ENCODE peak calls at places on chromosomes 7 and 10, in five cellular contexts. C is A549, B is esophagus squamous epithelium, M is right lobe of liver, Z is HAP-1. T is an unnamed sample.

GRCh38 chr10:109928393-109928792 is 5.1 kb upstream of the XPNPEP1 start:
- DNase-seq in Z (no peak), B (no peak), C (no peak), M (no peak), T (no peak)

GRCh38 chr7:73892003-73892975 is 31.3 kb downstream of the TMEM270 start:
- DNase-seq in C (no peak), M (no peak), B (no peak), Z (no peak), T (peak; percentile 29)

GRCh38 chr10:111084346-111085255 is 7.8 kb downstream of the ADRA2A start:
- DNase-seq in Z (no peak), C (no peak), B (no peak), M (no peak), T (no peak)

GRCh38 chr7:104137971-104138370 is 69.8 kb downstream of the ORC5 start:
- DNase-seq in Z (no peak), B (no peak), M (no peak), C (no peak), T (no peak)

GRCh38 chr7:105205592-105206211 is 183.0 kb downstream of the SRPK2 start:
- DNase-seq in C (no peak), B (no peak), Z (no peak), M (no peak), T (no peak)

GRCh38 chr10:72164617-72165016 is 51.2 kb upstream of the ANAPC16 start:
- DNase-seq in Z (peak; percentile 41), B (no peak), C (no peak), M (no peak), T (no peak)

GRCh38 chr7:153027210-153027609 is 267.7 kb downstream of the ACTR3B start:
- DNase-seq in C (no peak), Z (no peak), M (no peak), B (no peak), T (no peak)

GRCh38 chr10:29784175-29784773 is 149.5 kb upstream of the SVIL start:
- DNase-seq in C (peak; percentile 96), B (no peak), M (no peak), Z (no peak), T (no peak)

GRCh38 chr10:51960494-51960895 is 261.1 kb upstream of the CSTF2T start:
- DNase-seq in Z (peak; percentile 43), M (no peak), B (no peak), C (peak; percentile 36), T (peak; percentile 37)

GRCh38 chr7:88091988-88092675 is 127.7 kb downstream of the SRI start:
- DNase-seq in C (no peak), B (no peak), Z (no peak), M (no peak), T (no peak)

GRCh38 chr7:95476904-95477594 is 8.7 kb upstream of the ASB4 start:
- DNase-seq in Z (peak; percentile 71), C (peak; percentile 89), M (peak; percentile 71), B (no peak), T (peak; percentile 71)

GRCh38 chr7:125670926-125671572 is 741.4 kb upstream of the POT1 start:
- DNase-seq in B (no peak), Z (peak; percentile 65), M (no peak), C (peak; percentile 32), T (no peak)

GRCh38 chr10:30985552-30985951 is 46.1 kb downstream of the ZNF438 start:
- DNase-seq in B (no peak), M (no peak), Z (no peak), C (no peak), T (no peak)

GRCh38 chr7:24833548-24833947 is 76.3 kb upstream of the GSDME start:
- DNase-seq in B (no peak), C (no peak), M (no peak), Z (no peak), T (no peak)

GRCh38 chr7:24831240-24831639 is 74.0 kb upstream of the GSDME start:
- DNase-seq in M (no peak), B (no peak), C (no peak), Z (no peak), T (no peak)

GRCh38 chr7:24834150-24834798 is 77.0 kb upstream of the GSDME start:
- DNase-seq in Z (no peak), C (no peak), M (no peak), B (no peak), T (no peak)

GRCh38 chr7:24836084-24836483 is 78.8 kb upstream of the GSDME start:
- DNase-seq in B (no peak), C (no peak), Z (no peak), M (no peak), T (peak; percentile 21)

GRCh38 chr7:24835643-24836042 is 78.4 kb upstream of the GSDME start:
- DNase-seq in C (no peak), B (no peak), Z (no peak), M (no peak), T (no peak)
- H3K4me3 ChIP-seq in C (no peak overlapping the region), B (no peak overlapping the region), Z (no peak overlapping the region), M (no peak overlapping the region), T (no peak overlapping the region)

GRCh38 chr10:95286707-95287106 is 4.1 kb downstream of the PDLIM1 start:
- DNase-seq in M (no peak), Z (no peak), B (no peak), C (no peak), T (no peak)

GRCh38 chr10:95289003-95289920 is 1.5 kb downstream of the PDLIM1 start:
- DNase-seq in B (no peak), M (no peak), Z (peak; percentile 40), C (peak; percentile 81), T (peak; percentile 76)

GRCh38 chr10:95288273-95288672 is 2.5 kb downstream of the PDLIM1 start:
- DNase-seq in C (no peak), M (no peak), Z (no peak), B (no peak), T (peak; percentile 41)

GRCh38 chr10:95285556-95285955 is 5.2 kb downstream of the PDLIM1 start:
- DNase-seq in B (no peak), Z (no peak), C (no peak), M (no peak), T (no peak)

DNA sequence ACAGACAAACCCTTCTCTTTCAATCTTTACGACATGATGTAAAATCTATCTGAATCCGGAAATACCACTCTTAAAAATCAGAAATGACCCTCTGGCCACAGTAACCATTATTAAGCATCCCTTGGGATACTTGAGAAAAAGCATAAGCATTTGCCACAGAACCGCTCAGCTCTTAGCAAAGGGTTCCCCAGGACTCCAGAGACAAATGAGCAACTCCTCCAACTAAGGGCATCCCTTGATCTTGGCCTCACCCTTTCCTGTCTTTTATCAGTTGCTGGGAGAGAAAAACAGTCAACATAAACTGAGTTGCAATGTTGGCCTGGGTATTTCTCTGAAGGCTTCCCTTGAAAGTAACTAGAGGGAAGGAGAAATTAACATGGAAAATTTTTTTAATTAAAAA is 3.5 kb downstream of the PDLIM1 start:
- DNase-seq in C (no peak), B (no peak), Z (no peak), M (no peak), T (peak; percentile 43)
- H3K4me1 ChIP-seq in C (peaks cover 55% of the 10 kb centered on the region), B (peaks cover 28% of the 10 kb centered on the region), Z (peaks cover 9% of the 10 kb centered on the region), M (peaks cover 34% of the 10 kb centered on the region), T (no peaks in the 10 kb centered on the region)

GRCh38 chr10:116274141-116274861 is 1.3 kb upstream of the GFRA1 start:
- DNase-seq in M (peak; percentile 54), C (peak; percentile 20), Z (no peak), B (no peak), T (peak; percentile 5)
- H3K4me3 ChIP-seq in M (peak overlapping the region; percentile 73), C (peak overlapping the region; percentile 68), Z (no peak overlapping the region), B (peak overlapping the region; percentile 52), T (no peak overlapping the region)

GRCh38 chr7:50399635-50400034 is 50.5 kb downstream of the FIGNL1 start:
- DNase-seq in Z (no peak), B (no peak), M (no peak), C (no peak), T (no peak)

GRCh38 chr7:50399206-50399605 is 50.9 kb downstream of the FIGNL1 start:
- DNase-seq in M (no peak), B (no peak), Z (no peak), C (no peak), T (no peak)

GRCh38 chr7:50397320-50397970 is 52.7 kb downstream of the FIGNL1 start:
- DNase-seq in C (no peak), M (no peak), Z (no peak), B (no peak), T (no peak)

GRCh38 chr7:50396856-50397255 is 53.3 kb downstream of the FIGNL1 start:
- DNase-seq in B (no peak), Z (no peak), C (no peak), M (no peak), T (no peak)

DNA sequence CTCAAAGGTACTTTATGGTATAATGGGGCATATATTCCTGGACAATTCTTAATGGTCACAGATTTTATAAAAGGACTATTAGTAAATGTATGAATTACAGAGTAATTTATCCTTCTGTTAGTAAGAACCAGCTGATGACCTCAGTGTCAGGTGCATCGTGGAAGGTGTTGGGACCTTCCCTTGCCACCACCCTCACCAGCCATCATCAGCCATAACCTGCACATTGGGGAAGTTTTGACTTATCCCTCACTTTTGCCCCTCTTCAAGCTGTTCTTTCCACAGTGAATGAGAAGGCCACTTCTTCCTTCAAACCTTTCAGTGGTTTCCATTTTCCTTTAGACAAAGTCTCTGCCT is 52.2 kb downstream of the FIGNL1 start:
- DNase-seq in M (no peak), C (no peak), Z (no peak), B (no peak), T (no peak)
- H3K4me1 ChIP-seq in M (no peaks in the 10 kb centered on the region), C (no peaks in the 10 kb centered on the region), Z (no peaks in the 10 kb centered on the region), B (peaks cover 2% of the 10 kb centered on the region), T (no peaks in the 10 kb centered on the region)

GRCh38 chr10:78072504-78072903 is 38.8 kb downstream of the RPS24 start:
- DNase-seq in M (no peak), Z (no peak), B (no peak), C (no peak), T (no peak)
- H3K4me3 ChIP-seq in M (no peak overlapping the region), Z (no peak overlapping the region), B (no peak overlapping the region), C (no peak overlapping the region), T (no peak overlapping the region)

GRCh38 chr7:3068568-3068967 is 24.9 kb upstream of the CARD11 start:
- DNase-seq in C (no peak), Z (no peak), B (no peak), M (no peak), T (peak; percentile 11)
- H3K4me1 ChIP-seq in C (no peaks in the 10 kb centered on the region), Z (no peaks in the 10 kb centered on the region), B (no peaks in the 10 kb centered on the region), M (no peaks in the 10 kb centered on the region), T (no peaks in the 10 kb centered on the region)

GRCh38 chr7:131355917-131356777 is 28.5 kb downstream of the MKLN1 start:
- DNase-seq in C (peak; percentile 42), M (no peak), B (no peak), Z (no peak), T (peak; percentile 73)
- H3K4me3 ChIP-seq in C (no peak overlapping the region), M (no peak overlapping the region), B (no peak overlapping the region), Z (no peak overlapping the region), T (no peak overlapping the region)

DNA sequence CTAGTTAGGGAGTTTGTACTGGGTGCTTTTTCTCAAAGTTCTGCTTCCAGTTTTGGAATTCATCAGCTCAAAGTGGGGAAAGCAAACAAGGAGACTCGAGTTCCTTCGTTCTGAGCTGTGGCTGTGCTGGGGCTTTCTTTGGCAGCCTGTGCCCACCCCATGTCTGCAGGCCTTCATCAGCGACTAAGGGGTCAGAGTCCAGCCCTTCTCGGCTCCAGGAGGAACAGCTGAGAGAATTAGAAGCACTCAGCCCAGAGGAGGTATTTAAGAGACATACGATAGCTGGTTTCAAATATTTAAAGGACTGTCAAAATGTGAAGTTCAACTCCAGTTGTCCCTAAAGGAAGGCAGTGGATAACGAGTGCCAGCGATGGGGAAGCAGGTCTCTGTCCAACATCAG is 41.3 kb downstream of the SH3PXD2A start:
- DNase-seq in Z (no peak), B (no peak), M (no peak), C (no peak), T (peak; percentile 64)
- H3K4me1 ChIP-seq in Z (no peaks in the 10 kb centered on the region), B (peaks cover under 1% of the 10 kb centered on the region), M (peaks cover 43% of the 10 kb centered on the region), C (peaks cover 47% of the 10 kb centered on the region), T (peaks cover 9% of the 10 kb centered on the region)

T was measured in small intestine.